ENCODE peak calls at places on chromosomes 5 and 9, in five cellular contexts. G is A549; Z is cardiac muscle cell; W is neuronal stem cell; I is CD8-positive, alpha-beta memory T cell. R is an unnamed sample. For H3K4me1, the result is how much of the 10 kb centered on the place peaks cover.

GRCh38 chr9:131394464-131395026 is 659 bp downstream of the PRRC2B start:
- DNase-seq in I (peak), Z (peak), G (no peak), W (no peak), R (peak)

GRCh38 chr5:76867827-76868693 is 18.2 kb downstream of the S100Z start:
- DNase-seq in I (peak), W (peak), Z (peak), G (peak), R (peak)

GRCh38 chr9:133855802-133856592 is 117.8 kb upstream of the SARDH start:
- DNase-seq in I (no peak), Z (peak), G (no peak), W (no peak), R (peak)

GRCh38 chr9:264231-264630 is 49.6 kb downstream of the DOCK8 start:
- DNase-seq in Z (no peak), I (no peak), G (no peak), W (no peak), R (no peak)

GRCh38 chr5:6961123-6961522 is 247.9 kb downstream of the TENT4A start:
- DNase-seq in W (no peak), Z (no peak), G (no peak), I (no peak), R (no peak)

GRCh38 chr5:122908108-122908507 is 62.7 kb downstream of the SNX24 start:
- DNase-seq in W (no peak), Z (no peak), I (no peak), G (no peak), R (no peak)

GRCh38 chr9:89532478-89532877 is 34.6 kb upstream of the SEMA4D start:
- DNase-seq in Z (no peak), W (no peak), I (no peak), G (no peak), R (no peak)

GRCh38 chr5:71887680-71888079 is 168.6 kb downstream of the CARTPT start:
- DNase-seq in Z (peak), I (no peak), G (peak), W (no peak), R (no peak)

GRCh38 chr9:7144265-7145046 is 386.7 kb downstream of the KDM4C start:
- DNase-seq in W (no peak), Z (no peak), I (no peak), G (no peak), R (no peak)

GRCh38 chr9:69198526-69199250 is 24.6 kb downstream of the TJP2 start:
- DNase-seq in I (no peak), W (no peak), G (no peak), Z (no peak), R (no peak)

DNA sequence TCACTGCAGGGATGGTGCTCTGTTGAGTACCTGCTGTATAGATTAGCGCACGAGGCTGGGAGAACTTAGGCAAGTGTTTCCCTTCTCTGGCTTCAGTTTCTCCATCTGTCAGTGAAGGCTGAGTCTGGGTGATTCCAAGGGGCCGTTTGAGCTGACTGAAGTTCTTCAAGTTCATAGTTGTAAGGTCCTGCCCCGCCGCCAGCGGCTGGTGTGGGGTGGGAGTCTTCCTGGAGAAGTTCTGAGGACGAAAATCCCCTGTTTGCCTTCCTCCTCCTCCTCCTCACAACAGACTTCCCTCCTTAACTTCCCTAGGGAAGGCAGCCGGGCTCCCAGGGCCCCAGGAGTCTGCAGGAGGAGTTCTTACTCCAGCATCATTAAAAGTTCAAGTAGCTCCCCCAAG is 1.7 kb upstream of the HRCT1 start:
- DNase-seq in W (no peak), I (no peak), G (no peak), Z (no peak), R (no peak)
- H3K4me1 ChIP-seq in W (under half), I (under half), G (half or more), Z (under half), R (under half)

DNA sequence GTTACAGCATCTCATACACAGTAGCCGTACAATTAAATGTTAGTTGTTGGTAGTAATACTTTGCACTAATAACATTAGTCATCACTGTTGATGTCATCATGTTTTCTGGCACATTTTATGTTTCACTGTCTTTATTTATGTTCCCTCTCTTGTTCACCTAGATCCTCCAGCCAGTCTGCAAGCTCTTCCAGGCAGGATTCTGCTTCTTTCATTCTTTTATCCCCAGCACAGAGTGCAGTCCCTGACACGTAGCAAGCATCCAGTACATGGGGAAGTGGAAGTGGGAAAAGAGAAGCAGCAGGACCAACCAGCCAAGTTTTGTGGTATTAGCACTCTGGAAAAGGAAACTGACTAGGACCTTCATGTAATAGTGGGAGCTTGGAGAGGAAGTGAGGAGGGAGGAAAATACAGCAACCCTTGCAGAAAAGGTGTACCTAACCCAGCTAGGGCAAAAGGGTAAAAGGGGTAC is 89.7 kb upstream of the SLC44A1 start:
- DNase-seq in I (no peak), W (no peak), Z (peak), G (no peak), R (no peak)
- H3K4me1 ChIP-seq in I (under half), W (under half), Z (under half), G (under half), R (under half)

DNA sequence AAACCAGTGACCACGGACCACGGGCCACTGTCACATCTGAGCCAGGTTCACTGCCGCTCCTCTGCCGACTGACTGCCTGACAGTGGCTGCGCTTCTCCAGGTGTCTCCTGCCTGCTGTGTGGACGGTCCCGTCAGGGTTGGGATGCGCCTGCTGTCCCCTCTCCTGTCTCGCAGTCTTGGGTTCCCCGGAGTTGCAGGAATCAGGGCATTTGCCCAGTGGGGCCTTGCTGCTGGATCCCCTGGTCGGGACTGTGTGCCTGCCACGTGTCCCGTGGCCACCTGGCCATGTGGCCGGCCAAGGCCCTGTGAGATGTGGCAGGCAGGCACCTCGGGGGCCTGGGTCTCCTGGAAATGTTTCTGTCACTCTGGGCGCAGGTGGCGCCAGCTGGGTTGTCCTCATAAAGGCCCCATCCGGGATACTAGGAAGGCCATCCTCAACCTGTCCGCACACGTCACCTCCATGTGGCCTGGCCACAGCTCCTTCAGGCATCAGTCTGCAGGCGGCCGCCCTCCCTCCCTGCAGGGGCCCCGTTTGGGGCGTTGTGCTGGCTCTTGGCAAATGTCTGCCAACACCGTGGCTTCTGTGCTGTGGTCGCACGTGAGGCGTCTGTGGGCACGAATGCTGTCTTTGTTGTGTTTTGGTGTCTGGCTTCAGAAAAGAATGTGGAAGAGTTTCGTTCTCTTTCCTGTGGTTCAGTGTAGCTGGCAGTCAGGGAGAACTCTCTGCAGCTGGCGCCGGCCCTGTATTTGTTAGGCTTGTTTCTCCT is 6.4 kb upstream of the TOR4A start:
- DNase-seq in W (no peak), G (no peak), Z (no peak), I (no peak), R (no peak)
- H3K4me1 ChIP-seq in W (under half), G (under half), Z (under half), I (under half), R (under half)

GRCh38 chr9:124209279-124209678 is 48.5 kb upstream of the NEK6 start:
- DNase-seq in W (peak), Z (no peak), G (no peak), I (no peak), R (no peak)

GRCh38 chr9:124208571-124208970 is 49.2 kb upstream of the NEK6 start:
- DNase-seq in G (no peak), W (no peak), Z (no peak), I (no peak), R (no peak)

GRCh38 chr9:124203818-124204217 is 53.9 kb upstream of the NEK6 start:
- DNase-seq in G (no peak), W (no peak), Z (no peak), I (no peak), R (peak)

GRCh38 chr9:124205686-124206352 is 51.9 kb upstream of the NEK6 start:
- DNase-seq in W (no peak), Z (no peak), G (no peak), I (no peak), R (no peak)

DNA sequence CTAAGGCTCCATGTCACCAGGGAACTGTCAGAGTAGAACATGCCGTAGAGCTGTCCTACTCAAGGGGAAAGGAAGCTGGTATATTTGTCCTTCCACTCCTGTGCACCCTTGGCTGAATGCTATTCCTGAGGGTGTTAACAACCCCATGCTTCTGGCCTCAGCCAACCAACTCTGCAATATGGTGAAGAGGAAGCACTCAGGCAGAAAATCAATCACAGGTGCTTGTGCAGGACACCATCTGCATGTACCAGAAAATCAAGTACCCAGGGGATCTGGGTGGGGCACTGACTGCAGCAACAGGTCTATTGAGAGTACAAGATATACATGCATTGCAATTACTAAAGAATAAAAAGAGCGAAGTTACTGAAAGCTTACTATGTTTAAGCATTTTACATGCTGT is 51.4 kb upstream of the NEK6 start:
- DNase-seq in Z (no peak), W (no peak), I (no peak), G (no peak), R (no peak)
- H3K4me1 ChIP-seq in Z (under half), W (under half), I (under half), G (under half), R (under half)

DNA sequence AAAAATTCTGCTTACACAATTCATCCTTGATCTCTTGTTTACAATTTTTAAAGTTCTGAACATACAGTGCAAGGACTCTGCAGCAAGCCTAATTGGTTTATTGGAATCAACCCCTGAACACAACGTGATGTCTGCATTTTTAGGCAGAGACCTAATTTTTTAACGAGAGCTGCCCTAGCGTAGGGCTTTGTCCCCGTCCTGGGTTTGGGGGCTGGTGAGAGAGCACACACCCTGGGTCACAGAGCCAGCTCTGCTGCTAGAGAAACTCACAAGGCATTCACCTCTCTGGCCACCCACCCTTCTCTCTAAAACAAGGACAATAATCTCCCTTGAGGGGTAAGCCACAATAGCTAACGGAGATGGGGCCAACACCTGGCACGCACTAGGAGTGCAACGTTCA is 28.2 kb downstream of the SH3PXD2B start:
- DNase-seq in I (no peak), G (no peak), W (no peak), Z (no peak), R (no peak)
- H3K4me1 ChIP-seq in I (under half), G (under half), W (under half), Z (under half), R (under half)

GRCh38 chr9:127555830-127556820 is 56.0 kb upstream of the STXBP1 start:
- DNase-seq in I (peak), G (peak), W (no peak), Z (peak), R (peak)
- H3K4me1 ChIP-seq in I (under half), G (half or more), W (under half), Z (under half), R (under half)

DNA sequence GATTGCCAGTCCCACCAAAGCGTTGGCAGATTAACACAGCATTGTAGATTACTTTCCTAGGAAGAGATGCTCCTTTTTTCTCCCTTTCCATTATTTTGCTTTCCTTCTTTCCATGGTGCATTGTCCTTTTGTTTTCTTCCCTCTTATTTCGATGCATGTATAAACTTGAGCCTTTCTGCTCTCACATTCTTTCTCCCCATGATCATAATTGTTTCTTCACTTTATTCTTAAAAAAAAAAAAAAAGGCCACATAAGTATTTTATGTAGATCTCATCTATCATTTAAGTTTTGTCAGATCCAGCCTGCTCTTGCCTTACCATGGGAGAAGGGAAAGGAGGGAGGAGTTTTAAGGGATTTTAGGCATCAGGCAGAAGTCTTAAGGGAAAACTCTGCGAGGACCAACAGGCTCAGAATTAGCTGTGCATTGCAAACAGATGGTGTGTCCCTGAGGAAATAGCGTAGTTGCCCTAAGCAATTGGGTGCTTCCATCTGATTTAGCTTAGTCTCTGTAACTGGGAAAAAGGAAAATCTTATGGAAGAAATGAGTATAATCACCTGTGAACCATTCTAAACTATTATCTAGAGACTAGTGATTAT is 11.1 kb downstream of the TGFBR1 start:
- DNase-seq in W (no peak), Z (no peak), I (no peak), G (no peak), R (no peak)
- H3K4me1 ChIP-seq in W (under half), Z (under half), I (half or more), G (under half), R (under half)

GRCh38 chr5:151139646-151140045 is 17.9 kb downstream of the ANXA6 start:
- DNase-seq in G (no peak), I (no peak), W (no peak), Z (no peak), R (no peak)
- H3K4me1 ChIP-seq in G (under half), I (half or more), W (under half), Z (under half), R (under half)